ENCODE peak calls at places on chromosomes 12 and 14, in nine cellular contexts. J, E, F, D, H, R, A, T and L are unnamed samples.

GRCh38 chr14:61188196-61188595 is 92.9 kb downstream of the TMEM30B start:
- DNase-seq in J (no peak), E (peak), F (no peak), D (peak), H (no peak), R (no peak), A (no peak), T (no peak), L (no peak)

GRCh38 chr12:106140223-106140986 is 1.7 kb upstream of the NUAK1 start:
- DNase-seq in J (no peak), E (peak), F (no peak), D (no peak), H (no peak), R (no peak), A (no peak), T (no peak), L (no peak)

GRCh38 chr14:74048291-74048690 is 29.1 kb downstream of the BBOF1 start:
- DNase-seq in J (peak), E (no peak), F (no peak), D (peak), H (peak), R (peak), A (no peak), T (peak), L (no peak)

GRCh38 chr12:27975222-27976136 is 2.9 kb upstream of the PTHLH start:
- DNase-seq in J (peak), E (no peak), F (no peak), D (peak), H (no peak), R (peak), A (no peak), T (no peak), L (peak)

GRCh38 chr12:132460571-132460970 is 29.4 kb upstream of the FBRSL1 start:
- DNase-seq in J (peak), E (no peak), F (no peak), D (no peak), H (no peak), R (no peak), A (no peak), T (no peak), L (no peak)

GRCh38 chr14:31286456-31287293 is 79.1 kb upstream of the HECTD1 start:
- DNase-seq in J (peak), E (no peak), F (no peak), D (no peak), H (no peak), R (no peak), A (no peak), T (no peak), L (no peak)

GRCh38 chr14:81062816-81063215 is 107.4 kb downstream of the TSHR start:
- DNase-seq in J (peak), E (no peak), F (no peak), D (no peak), H (no peak), R (no peak), A (no peak), T (peak), L (no peak)

GRCh38 chr12:11344504-11344903 is 34.3 kb upstream of the PRB4 start:
- DNase-seq in J (peak), E (no peak), F (no peak), D (no peak), H (no peak), R (no peak), A (no peak), T (no peak), L (no peak)

GRCh38 chr12:108744021-108744897 is 12.9 kb upstream of the CORO1C start:
- DNase-seq in J (no peak), E (peak), F (no peak), D (no peak), H (no peak), R (no peak), A (no peak), T (no peak), L (no peak)

GRCh38 chr12:13436696-13437391 is 240.3 kb downstream of the EMP1 start:
- DNase-seq in J (peak), E (no peak), F (peak), D (peak), H (no peak), R (no peak), A (no peak), T (peak), L (peak)

GRCh38 chr12:26340649-26341048 is 145.3 kb downstream of the SSPN start:
- DNase-seq in J (no peak), E (no peak), F (no peak), D (no peak), H (no peak), R (no peak), A (no peak), T (no peak), L (no peak)

GRCh38 chr12:67377541-67377940 is 108.4 kb downstream of the CAND1 start:
- DNase-seq in J (no peak), E (no peak), F (no peak), D (no peak), H (no peak), R (no peak), A (no peak), T (peak), L (no peak)

GRCh38 chr12:102182635-102183034 is 15.0 kb downstream of the PMCH start:
- DNase-seq in J (no peak), E (no peak), F (no peak), D (no peak), H (no peak), R (no peak), A (no peak), T (no peak), L (no peak)

GRCh38 chr12:104462931-104463339 is 6.2 kb downstream of the CHST11 start:
- DNase-seq in J (no peak), E (no peak), F (no peak), D (no peak), H (no peak), R (no peak), A (no peak), T (no peak), L (peak)

GRCh38 chr12:10851243-10851858 is 2.1 kb upstream of the PRR4 start:
- DNase-seq in J (no peak), E (no peak), F (no peak), D (no peak), H (no peak), R (no peak), A (no peak), T (peak), L (peak)

GRCh38 chr12:119183942-119184695 is 5.4 kb downstream of the HSPB8 start:
- DNase-seq in J (no peak), E (no peak), F (no peak), D (no peak), H (no peak), R (no peak), A (no peak), T (no peak), L (no peak)

GRCh38 chr14:56120091-56120632 is 2.0 kb downstream of the PELI2 start:
- DNase-seq in J (no peak), E (no peak), F (no peak), D (no peak), H (no peak), R (peak), A (no peak), T (no peak), L (peak)

GRCh38 chr12:20549115-20549719 is 145.9 kb upstream of the SLCO1C1 start:
- DNase-seq in J (peak), E (no peak), F (no peak), D (peak), H (no peak), R (peak), A (peak), T (no peak), L (peak)

GRCh38 chr12:113228394-113229028 is 7.2 kb downstream of the TPCN1 start:
- DNase-seq in J (peak), E (no peak), F (no peak), D (no peak), H (no peak), R (no peak), A (no peak), T (peak), L (no peak)

GRCh38 chr14:51119411-51120051 is 24.6 kb upstream of the TRIM9 start:
- DNase-seq in J (no peak), E (no peak), F (no peak), D (no peak), H (no peak), R (no peak), A (no peak), T (no peak), L (no peak)

GRCh38 chr14:105497671-105498429 is 6.8 kb downstream of the TEDC1 start:
- DNase-seq in J (no peak), E (no peak), F (no peak), D (no peak), H (no peak), R (no peak), A (no peak), T (no peak), L (no peak)

GRCh38 chr12:14995583-14996425 is 23.0 kb downstream of the PDE6H start:
- DNase-seq in J (peak), E (no peak), F (no peak), D (peak), H (peak), R (peak), A (peak), T (peak), L (peak)

GRCh38 chr12:92076106-92076505 is 69.5 kb downstream of the BTG1 start:
- DNase-seq in J (no peak), E (no peak), F (no peak), D (peak), H (no peak), R (no peak), A (no peak), T (no peak), L (no peak)

GRCh38 chr12:113932411-113933196 is 33.5 kb downstream of the RBM19 start:
- DNase-seq in J (no peak), E (no peak), F (no peak), D (peak), H (no peak), R (peak), A (peak), T (no peak), L (peak)

GRCh38 chr12:12010277-12011031 is 60.3 kb upstream of the BCL2L14 start:
- DNase-seq in J (no peak), E (peak), F (no peak), D (peak), H (peak), R (peak), A (peak), T (peak), L (peak)

GRCh38 chr12:27015730-27016076 is 1.5 kb upstream of the TM7SF3 start:
- DNase-seq in J (peak), E (no peak), F (no peak), D (peak), H (no peak), R (peak), A (no peak), T (peak), L (peak)

GRCh38 chr12:1634590-1635191 is 5.7 kb downstream of the WNT5B start:
- DNase-seq in J (peak), E (peak), F (peak), D (peak), H (no peak), R (peak), A (peak), T (peak), L (peak)

GRCh38 chr12:78204926-78205325 is 374.2 kb downstream of the NAV3 start:
- DNase-seq in J (no peak), E (no peak), F (no peak), D (no peak), H (no peak), R (peak), A (peak), T (no peak), L (no peak)

GRCh38 chr12:56953314-56953713 is 4.1 kb downstream of the RDH16 start:
- DNase-seq in J (no peak), E (no peak), F (no peak), D (no peak), H (no peak), R (no peak), A (no peak), T (no peak), L (no peak)

GRCh38 chr12:119225454-119225853 is 46.7 kb downstream of the HSPB8 start:
- DNase-seq in J (no peak), E (no peak), F (no peak), D (no peak), H (no peak), R (no peak), A (no peak), T (no peak), L (no peak)

DNA sequence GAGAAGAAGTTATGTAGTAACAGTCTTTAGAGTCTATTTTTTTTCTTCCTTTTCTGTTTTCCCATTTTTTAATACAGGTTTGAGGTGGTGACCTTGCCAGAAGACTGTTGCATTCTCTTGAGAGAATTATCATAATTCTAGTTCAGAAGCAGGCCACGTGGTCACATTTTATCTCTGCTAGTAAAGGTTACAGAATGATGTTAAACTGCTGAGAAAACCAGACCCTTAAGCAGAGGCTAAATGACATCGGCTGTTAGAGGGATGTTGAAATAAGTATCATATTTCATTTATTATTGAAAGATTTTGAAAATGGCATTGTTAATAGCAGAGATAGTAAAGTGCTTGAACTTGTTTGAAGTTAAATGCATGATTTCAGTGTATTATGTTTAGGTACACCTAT is 49.2 kb downstream of the BRMS1L start:
- DNase-seq in J (no peak), E (no peak), F (no peak), D (no peak), H (no peak), R (no peak), A (no peak), T (no peak), L (peak)
- TF ChIP-seq CTCF in J (no peak), E (no peak), F (no peak), D (no peak), H (no peak), R (no peak), A (no peak), T (no peak), L (no peak)

DNA sequence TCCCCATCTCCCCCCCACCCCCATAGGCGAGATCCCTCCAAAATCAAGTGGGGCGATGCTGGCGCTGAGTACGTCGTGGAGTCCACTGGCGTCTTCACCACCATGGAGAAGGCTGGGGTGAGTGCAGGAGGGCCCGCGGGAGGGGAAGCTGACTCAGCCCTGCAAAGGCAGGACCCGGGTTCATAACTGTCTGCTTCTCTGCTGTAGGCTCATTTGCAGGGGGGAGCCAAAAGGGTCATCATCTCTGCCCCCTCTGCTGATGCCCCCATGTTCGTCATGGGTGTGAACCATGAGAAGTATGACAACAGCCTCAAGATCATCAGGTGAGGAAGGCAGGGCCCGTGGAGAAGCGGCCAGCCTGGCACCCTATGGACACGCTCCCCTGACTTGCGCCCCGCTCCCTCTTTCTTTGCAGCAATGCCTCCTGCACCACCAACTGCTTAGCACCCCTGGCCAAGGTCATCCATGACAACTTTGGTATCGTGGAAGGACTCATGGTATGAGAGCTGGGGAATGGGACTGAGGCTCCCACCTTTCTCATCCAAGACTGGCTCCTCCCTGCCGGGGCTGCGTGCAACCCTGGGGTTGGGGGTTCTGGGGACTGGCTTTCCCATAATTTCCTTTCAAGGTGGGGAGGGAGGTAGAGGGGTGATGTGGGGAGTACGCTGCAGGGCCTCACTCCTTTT is 2.7 kb downstream of the GAPDH start:
- DNase-seq in J (no peak), E (peak), F (no peak), D (peak), H (no peak), R (no peak), A (no peak), T (no peak), L (no peak)
- H3K4me3 ChIP-seq in J (peak), E (no peak), F (no peak), D (peak), H (peak), R (peak), A (no peak), T (peak), L (peak)

GRCh38 chr12:80151131-80151530 is 51.8 kb downstream of the OTOGL start:
- DNase-seq in J (no peak), E (no peak), F (no peak), D (no peak), H (no peak), R (no peak), A (no peak), T (no peak), L (no peak)
- TF ChIP-seq CTCF in J (no peak), E (no peak), F (no peak), D (no peak), H (no peak), R (no peak), A (no peak), T (no peak), L (no peak)

GRCh38 chr12:53344487-53344823 is 8.3 kb upstream of the SP7 start:
- DNase-seq in J (no peak), E (no peak), F (no peak), D (no peak), H (no peak), R (no peak), A (no peak), T (no peak), L (no peak)
- H3K4me3 ChIP-seq in J (peak), E (no peak), F (peak), D (peak), H (peak), R (peak), A (no peak), T (peak), L (peak)

DNA sequence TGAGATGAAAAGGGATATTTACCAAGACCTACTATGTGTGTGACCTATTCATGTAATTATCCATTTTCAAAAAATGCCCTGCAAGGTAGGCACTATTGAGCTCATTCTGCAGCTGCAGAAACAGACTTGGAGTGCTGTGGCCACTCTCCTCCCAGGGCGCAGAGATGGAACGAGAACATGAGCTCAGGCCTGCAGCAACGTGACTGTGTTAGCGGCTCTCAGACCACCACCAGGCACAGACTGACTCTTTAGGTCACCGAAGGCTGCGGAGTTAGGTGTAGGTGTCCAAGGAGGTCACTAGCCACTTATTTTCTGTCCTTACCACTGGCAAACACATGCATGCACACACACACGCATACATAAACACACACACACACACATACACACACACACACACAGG is 271.4 kb upstream of the DIO3 start:
- DNase-seq in J (no peak), E (no peak), F (no peak), D (no peak), H (no peak), R (no peak), A (no peak), T (no peak), L (no peak)
- TF ChIP-seq CTCF in J (no peak), E (no peak), F (no peak), D (no peak), H (no peak), R (no peak), A (no peak), T (no peak), L (no peak)

DNA sequence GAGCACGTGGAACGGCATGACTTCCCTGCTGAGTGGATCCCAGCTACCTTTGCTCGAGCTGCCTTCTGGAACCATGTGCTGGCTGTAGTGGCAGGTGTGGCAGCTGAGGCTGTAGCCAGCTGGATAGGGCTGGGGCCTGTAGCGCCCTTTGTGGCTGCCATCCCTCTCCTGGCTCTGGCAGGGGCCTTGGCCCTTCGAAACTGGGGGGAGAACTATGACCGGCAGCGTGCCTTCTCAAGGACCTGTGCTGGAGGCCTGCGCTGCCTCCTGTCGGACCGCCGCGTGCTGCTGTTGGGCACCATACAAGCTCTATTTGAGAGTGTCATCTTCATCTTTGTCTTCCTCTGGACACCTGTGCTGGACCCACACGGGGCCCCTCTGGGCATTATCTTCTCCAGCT is 14.8 kb upstream of the ESPL1 start:
- DNase-seq in J (no peak), E (no peak), F (no peak), D (no peak), H (no peak), R (no peak), A (no peak), T (no peak), L (no peak)
- H3K4me3 ChIP-seq in J (no peak), E (peak), F (peak), D (peak), H (no peak), R (no peak), A (no peak), T (no peak), L (no peak)

DNA sequence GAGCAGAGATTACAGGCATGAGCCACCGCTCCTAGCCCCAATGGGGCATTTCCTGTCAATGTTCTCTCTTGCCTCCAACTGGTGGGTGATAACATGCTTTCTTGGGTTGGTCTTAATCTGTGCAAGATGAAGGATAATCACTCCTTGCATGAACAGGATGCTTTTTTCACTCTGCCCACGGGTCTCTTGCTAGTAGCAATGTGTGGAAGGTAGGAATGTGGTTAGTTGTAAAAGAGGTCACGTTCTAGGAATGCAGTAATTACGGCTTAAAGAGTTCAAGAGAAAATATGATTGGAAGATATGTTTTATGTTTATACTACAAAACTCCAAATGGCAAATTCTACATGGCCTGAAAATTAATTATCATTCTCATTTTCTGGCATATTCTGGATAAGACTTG is 10.5 kb downstream of the RNASE10 start:
- DNase-seq in J (no peak), E (no peak), F (no peak), D (peak), H (no peak), R (no peak), A (no peak), T (no peak), L (peak)
- TF ChIP-seq CTCF in J (no peak), E (no peak), F (no peak), D (no peak), H (no peak), R (no peak), A (no peak), T (no peak), L (no peak)

DNA sequence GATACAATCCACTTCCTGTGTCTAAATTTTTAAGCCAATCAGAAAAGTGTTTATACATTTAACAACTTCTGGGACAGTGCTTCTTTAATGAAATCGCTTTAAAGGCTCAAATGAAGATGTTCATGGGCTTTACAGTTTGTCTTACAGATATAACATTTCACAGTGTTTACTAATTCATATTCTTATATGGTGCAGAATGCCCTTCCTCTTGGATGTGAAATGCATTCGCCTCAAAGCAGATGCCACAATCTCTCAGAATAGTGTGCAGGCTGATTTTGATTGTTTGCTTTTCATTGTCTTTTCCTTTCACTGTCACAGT is 200.1 kb upstream of the FOXN3 start:
- DNase-seq in J (no peak), E (no peak), F (no peak), D (no peak), H (no peak), R (peak), A (no peak), T (no peak), L (no peak)
- H3K4me3 ChIP-seq in J (no peak), E (no peak), F (peak), D (peak), H (no peak), R (peak), A (peak), T (no peak), L (no peak)